ENCODE peak calls at places on chromosome 12, in five cellular contexts. O is A549, X is fibroblast of lung, J is AG09309, A is GM23338. W is an unnamed sample.

GRCh38 chr12:905273-906076 is 44.0 kb downstream of the RAD52 start:
- DNase-seq in O (no peak), X (no peak), J (no peak), A (no peak), W (no peak)

GRCh38 chr12:130661501-130662255 is 54.4 kb downstream of the RIMBP2 start:
- DNase-seq in O (peak), X (no peak), J (no peak), A (peak), W (no peak)

GRCh38 chr12:105933671-105934665 is 204.8 kb downstream of the NUAK1 start:
- DNase-seq in O (peak), X (peak), J (peak), A (no peak), W (peak)

GRCh38 chr12:6392499-6392898 is 8.5 kb downstream of the LTBR start:
- DNase-seq in O (peak), X (no peak), J (no peak), A (no peak), W (no peak)

GRCh38 chr12:115850924-115851323 is 426.6 kb downstream of the MED13L start:
- DNase-seq in O (no peak), X (no peak), J (no peak), A (no peak), W (no peak)

GRCh38 chr12:16346931-16347330 is 514 bp upstream of the MGST1 start:
- DNase-seq in O (peak), X (no peak), J (no peak), A (no peak), W (no peak)

GRCh38 chr12:129635003-129635685 is 268.7 kb downstream of the TMEM132D start:
- DNase-seq in O (no peak), X (no peak), J (no peak), A (peak), W (no peak)

GRCh38 chr12:4450551-4451112 is 5.0 kb upstream of the FGF6 start:
- DNase-seq in O (no peak), X (peak), J (no peak), A (peak), W (no peak)

GRCh38 chr12:82651489-82651888 is 35.2 kb upstream of the TMTC2 start:
- DNase-seq in O (peak), X (no peak), J (no peak), A (no peak), W (no peak)

GRCh38 chr12:124632510-124632909 is 65.1 kb upstream of the NCOR2 start:
- DNase-seq in O (peak), X (peak), J (no peak), A (no peak), W (no peak)

GRCh38 chr12:1474567-1475153 is 119.7 kb downstream of the FBXL14 start:
- DNase-seq in O (no peak), X (peak), J (peak), A (peak), W (no peak)

GRCh38 chr12:69905801-69906200 is 80.8 kb downstream of the MYRFL start:
- DNase-seq in O (no peak), X (no peak), J (no peak), A (no peak), W (no peak)

GRCh38 chr12:117361905-117362304 is 479 bp upstream of the NOS1 start:
- DNase-seq in O (no peak), X (no peak), J (no peak), A (peak), W (no peak)

GRCh38 chr12:132423251-132424117 is 66.5 kb upstream of the FBRSL1 start:
- DNase-seq in O (peak), X (no peak), J (no peak), A (peak), W (no peak)

GRCh38 chr12:66035289-66035961 is 95.1 kb downstream of the LLPH start:
- DNase-seq in O (peak), X (peak), J (no peak), A (peak), W (no peak)

GRCh38 chr12:51924551-51925399 is 17.5 kb downstream of the ACVRL1 start:
- DNase-seq in O (no peak), X (no peak), J (no peak), A (no peak), W (no peak)

GRCh38 chr12:8992086-8992409 is 2.7 kb downstream of the KLRG1 start:
- DNase-seq in O (no peak), X (no peak), J (no peak), A (no peak), W (no peak)

GRCh38 chr12:64943686-64944085 is 119.2 kb downstream of the TBC1D30 start:
- DNase-seq in O (no peak), X (peak), J (peak), A (no peak), W (no peak)

GRCh38 chr12:5173511-5174011 is 129.9 kb downstream of the KCNA5 start:
- DNase-seq in O (no peak), X (peak), J (no peak), A (no peak), W (no peak)

GRCh38 chr12:56189336-56189917 is at the start of gene SMARCC2:
- DNase-seq in O (peak), X (peak), J (peak), A (peak), W (peak)

DNA sequence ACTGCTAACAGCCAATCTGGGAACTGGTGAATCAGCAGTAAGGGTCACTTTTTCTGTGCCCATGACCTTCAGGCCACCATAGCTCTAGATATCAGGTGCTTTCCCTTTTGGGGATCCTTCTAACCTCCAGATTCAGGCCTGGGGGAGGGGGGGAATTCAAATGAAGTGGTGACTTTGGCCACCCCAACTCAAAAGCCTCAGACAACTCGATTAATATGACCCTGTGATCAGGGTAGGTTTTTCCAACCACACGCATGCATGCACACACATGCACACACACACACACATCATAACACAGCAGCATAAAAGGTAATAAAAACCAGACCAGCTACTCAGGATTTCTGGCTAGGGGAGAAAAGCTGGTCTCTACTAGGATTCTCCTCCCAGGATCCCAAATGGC is 5.3 kb downstream of the TBX3 start:
- DNase-seq in O (no peak), X (no peak), J (no peak), A (peak), W (no peak)
- H3K4me3 ChIP-seq in O (no peak), X (peak), J (peak), A (peak), W (no peak)

GRCh38 chr12:120230326-120230973 is 29.5 kb upstream of the RPLP0 start:
- DNase-seq in O (peak), X (peak), J (peak), A (peak), W (no peak)

GRCh38 chr12:120231316-120232011 is 30.6 kb upstream of the RPLP0 start:
- DNase-seq in O (peak), X (peak), J (peak), A (peak), W (no peak)

GRCh38 chr12:120229583-120230325 is 28.8 kb upstream of the RPLP0 start:
- DNase-seq in O (peak), X (no peak), J (no peak), A (peak), W (no peak)

GRCh38 chr12:120229071-120229582 is 28.2 kb upstream of the RPLP0 start:
- DNase-seq in O (peak), X (no peak), J (no peak), A (peak), W (no peak)

DNA sequence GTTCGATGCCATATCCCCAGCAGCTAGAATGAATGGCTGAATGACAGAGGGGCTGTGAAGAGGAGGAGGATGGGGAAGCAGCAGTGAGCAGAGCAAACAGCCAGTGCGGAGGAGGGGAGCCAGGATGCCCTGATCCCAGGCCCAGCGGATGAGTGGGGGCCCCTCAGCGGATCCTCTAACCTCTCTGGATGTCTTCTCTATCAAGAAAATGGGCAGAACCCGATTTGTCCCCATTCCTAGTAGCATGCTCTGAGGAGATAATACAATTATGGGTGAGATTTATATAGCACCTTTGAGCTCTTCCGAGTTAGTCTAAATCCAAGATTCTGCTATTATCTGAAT is 30.0 kb upstream of the RPLP0 start:
- DNase-seq in O (no peak), X (no peak), J (no peak), A (no peak), W (no peak)
- H3K4me3 ChIP-seq in O (peak), X (peak), J (peak), A (peak), W (no peak)

GRCh38 chr12:98893601-98894411 is 248.7 kb downstream of the APAF1 start:
- DNase-seq in O (no peak), X (no peak), J (no peak), A (peak), W (no peak)
- H3K4me3 ChIP-seq in O (no peak), X (no peak), J (no peak), A (peak), W (peak)

GRCh38 chr12:113055594-113056380 is 743 bp upstream of the DTX1 start:
- DNase-seq in O (no peak), X (no peak), J (no peak), A (no peak), W (no peak)

GRCh38 chr12:113057565-113058485 is 1.3 kb downstream of the DTX1 start:
- DNase-seq in O (no peak), X (no peak), J (no peak), A (peak), W (peak)

GRCh38 chr12:113054948-113055486 is 1.5 kb upstream of the DTX1 start:
- DNase-seq in O (no peak), X (no peak), J (no peak), A (no peak), W (no peak)

GRCh38 chr12:113056631-113057488 is at the start of gene DTX1:
- DNase-seq in O (no peak), X (peak), J (no peak), A (peak), W (no peak)

GRCh38 chr12:113056381-113056630 is 224 bp upstream of the DTX1 start:
- DNase-seq in O (no peak), X (no peak), J (no peak), A (no peak), W (no peak)
- H3K4me3 ChIP-seq in O (peak), X (no peak), J (peak), A (peak), W (peak)

W was measured in dorsolateral prefrontal cortex.